ENCODE peak calls at places on chromosomes 16 and 17, in five cellular contexts. U is NCI-H82; G is activated CD4-positive, alpha-beta T cell treated with anti-CD3 and anti-CD28 coated beads for 48 hours; B is breast epithelium; Q is COR-L47. P is an unnamed sample.

GRCh38 chr17:77693301-77693700 is 265.2 kb upstream of the TNRC6C start:
- DNase-seq in Q (no peak), U (no peak), B (peak; percentile 29), G (no peak), P (no peak)

GRCh38 chr17:68344701-68345136 is 53.4 kb downstream of the ARSG start:
- DNase-seq in Q (no peak), B (no peak), G (peak; percentile 27), U (no peak), P (no peak)

GRCh38 chr17:49548506-49549310 is 27.0 kb upstream of the NXPH3 start:
- DNase-seq in G (no peak), B (no peak), Q (no peak), U (peak; percentile 87), P (peak; percentile 65)

GRCh38 chr17:81481011-81481799 is 31.4 kb downstream of the ACTG1 start:
- DNase-seq in U (peak; percentile 94), Q (peak; percentile 92), B (peak; percentile 53), G (peak; percentile 64), P (no peak)

GRCh38 chr16:85615014-85615851 is 2.1 kb downstream of the GSE1 start:
- DNase-seq in Q (peak; percentile 73), U (peak; percentile 69), B (peak; percentile 85), G (peak; percentile 80), P (no peak)

GRCh38 chr16:72847187-72848044 is 200.5 kb downstream of the ZFHX3 start:
- DNase-seq in Q (peak; percentile 37), G (peak; percentile 25), B (no peak), U (peak; percentile 29), P (no peak)

GRCh38 chr17:682150-682549 is 32.5 kb downstream of the VPS53 start:
- DNase-seq in G (no peak), B (no peak), Q (no peak), U (no peak), P (no peak)

GRCh38 chr17:65638221-65638940 is 76.9 kb upstream of the AXIN2 start:
- DNase-seq in B (no peak), U (peak; percentile 70), G (no peak), Q (no peak), P (no peak)

GRCh38 chr16:2774161-2774891 is 2.8 kb downstream of the ELOB start:
- DNase-seq in Q (no peak), G (no peak), B (no peak), U (no peak), P (no peak)

GRCh38 chr16:4500283-4500682 is 24.1 kb downstream of the HMOX2 start:
- DNase-seq in U (no peak), G (peak; percentile 20), Q (no peak), B (no peak), P (no peak)

GRCh38 chr17:1577186-1577585 is 14.6 kb upstream of the PITPNA start:
- DNase-seq in Q (no peak), B (peak; percentile 92), U (peak; percentile 54), G (no peak), P (peak; percentile 89)

GRCh38 chr16:88553739-88554138 is 16.5 kb upstream of the ZC3H18 start:
- DNase-seq in U (no peak), G (no peak), B (no peak), Q (no peak), P (no peak)

GRCh38 chr17:66098040-66098439 is 93.9 kb downstream of the CEP112 start:
- DNase-seq in U (no peak), B (no peak), Q (no peak), G (no peak), P (no peak)

GRCh38 chr17:13761221-13761620 is 159.5 kb upstream of the HS3ST3A1 start:
- DNase-seq in U (no peak), Q (no peak), B (no peak), G (no peak), P (no peak)

GRCh38 chr17:8029121-8029520 is 9.7 kb upstream of the ALOX15B start:
- DNase-seq in U (no peak), G (no peak), Q (no peak), B (no peak), P (no peak)

GRCh38 chr16:10761388-10761787 is 17.7 kb downstream of the NUBP1 start:
- DNase-seq in B (no peak), U (no peak), G (no peak), Q (no peak), P (no peak)

GRCh38 chr16:57536306-57537193 is at the start of gene CCDC102A:
- DNase-seq in B (peak; percentile 27), G (peak; percentile 60), U (peak; percentile 44), Q (no peak), P (no peak)

GRCh38 chr17:29958947-29959657 is 17.7 kb downstream of the EFCAB5 start:
- DNase-seq in Q (no peak), G (no peak), U (no peak), B (no peak), P (no peak)

GRCh38 chr16:75606507-75606906 is 16.6 kb downstream of the ADAT1 start:
- DNase-seq in U (no peak), B (no peak), G (no peak), Q (no peak), P (no peak)

GRCh38 chr16:4891097-4891885 is 44.0 kb downstream of the UBN1 start:
- DNase-seq in B (no peak), G (no peak), U (no peak), Q (no peak), P (no peak)

GRCh38 chr17:27430882-27431491 is 25.3 kb upstream of the KSR1 start:
- DNase-seq in U (peak; percentile 70), Q (peak; percentile 13), G (peak; percentile 22), B (no peak), P (no peak)

GRCh38 chr17:13786000-13786598 is 184.4 kb upstream of the HS3ST3A1 start:
- DNase-seq in Q (no peak), B (no peak), U (no peak), G (no peak), P (no peak)

GRCh38 chr17:15377200-15377599 is 35.8 kb upstream of the TEKT3 start:
- DNase-seq in B (no peak), G (no peak), U (no peak), Q (no peak), P (no peak)

GRCh38 chr16:31202402-31203385 is at the start of gene PYCARD:
- DNase-seq in B (no peak), Q (no peak), G (peak; percentile 51), U (no peak), P (no peak)

GRCh38 chr17:64092111-64092510 is 37.8 kb downstream of the ERN1 start:
- DNase-seq in U (no peak), G (no peak), Q (no peak), B (no peak), P (no peak)

GRCh38 chr17:75331671-75332070 is 42.4 kb upstream of the SLC25A19 start:
- DNase-seq in Q (no peak), U (no peak), B (no peak), G (no peak), P (no peak)

P was measured in ascending aorta.